ENCODE peak calls at places on chromosome 1, in six cellular contexts. F is left ventricle myocardium inferior; H is transverse colon; Y is fibroblast of lung; N is Peyer's patch; V is CD8-positive, alpha-beta T cell. U is an unnamed sample. For H3K36me3, the result is how much of the 10 kb centered on the place peaks cover.

GRCh38 chr1:192550922-192551534 is 24.5 kb upstream of the RGS1 start:
- DNase-seq in N (no peak), F (no peak), V (no peak), Y (peak), H (no peak), U (peak)

GRCh38 chr1:180540697-180541594 is 17.8 kb upstream of the OVAAL start:
- DNase-seq in H (no peak), V (no peak), N (no peak), Y (no peak), F (no peak), U (no peak)

GRCh38 chr1:214002472-214002871 is 14.7 kb downstream of the PROX1 start:
- DNase-seq in H (no peak), V (no peak), Y (peak), N (no peak), F (no peak), U (no peak)

GRCh38 chr1:13816016-13816760 is 116.2 kb downstream of the PRDM2 start:
- DNase-seq in N (no peak), F (no peak), Y (no peak), H (no peak), V (no peak), U (no peak)

GRCh38 chr1:233721003-233721595 is 107.2 kb downstream of the KCNK1 start:
- DNase-seq in Y (no peak), N (no peak), H (no peak), V (no peak), F (no peak), U (no peak)

GRCh38 chr1:3172431-3173112 is 103.6 kb downstream of the PRDM16 start:
- DNase-seq in V (no peak), F (no peak), N (no peak), H (no peak), Y (no peak), U (no peak)

GRCh38 chr1:18948048-18948912 is 8.2 kb downstream of the IFFO2 start:
- DNase-seq in Y (no peak), N (peak), H (no peak), V (peak), F (no peak), U (no peak)

GRCh38 chr1:221166559-221167318 is 287.5 kb downstream of the HLX start:
- DNase-seq in N (peak), V (no peak), F (no peak), H (peak), Y (no peak), U (no peak)

GRCh38 chr1:180837025-180837424 is 75.7 kb upstream of the KIAA1614 start:
- DNase-seq in V (no peak), F (no peak), N (no peak), H (no peak), Y (no peak), U (no peak)

GRCh38 chr1:235588916-235589515 is 60.6 kb downstream of the GNG4 start:
- DNase-seq in H (no peak), Y (no peak), F (no peak), V (no peak), N (no peak), U (no peak)

GRCh38 chr1:67646145-67647035 is 38.6 kb upstream of the GADD45A start:
- DNase-seq in F (peak), H (no peak), N (no peak), V (no peak), Y (peak), U (peak)

GRCh38 chr1:82549851-82550250 is 749.1 kb downstream of the ADGRL2 start:
- DNase-seq in H (no peak), V (no peak), Y (no peak), N (no peak), F (no peak), U (no peak)

GRCh38 chr1:201499795-201500669 is 6.9 kb downstream of the CSRP1 start:
- DNase-seq in V (no peak), F (peak), Y (no peak), N (no peak), H (no peak), U (no peak)

GRCh38 chr1:23578311-23578996 is 19.2 kb upstream of the ID3 start:
- DNase-seq in H (no peak), N (peak), Y (no peak), V (no peak), F (no peak), U (no peak)

GRCh38 chr1:98046031-98046641 is 125.3 kb upstream of the DPYD start:
- DNase-seq in F (no peak), H (no peak), V (no peak), Y (peak), N (no peak), U (no peak)

GRCh38 chr1:147389532-147390184 is 147.2 kb downstream of the CHD1L start:
- DNase-seq in N (no peak), H (no peak), Y (peak), F (no peak), V (no peak), U (peak)

GRCh38 chr1:150895618-150896017 is 8.7 kb downstream of the CTXND2 start:
- DNase-seq in V (no peak), H (no peak), N (no peak), Y (peak), F (no peak), U (no peak)

GRCh38 chr1:241518447-241519307 is 878 bp downstream of the FH start:
- DNase-seq in Y (peak), H (peak), N (peak), F (no peak), V (no peak), U (no peak)

GRCh38 chr1:220139966-220140365 is 46.0 kb downstream of the IARS2 start:
- DNase-seq in F (no peak), H (no peak), V (no peak), N (no peak), Y (no peak), U (no peak)

GRCh38 chr1:204616683-204617082 is 68.9 kb downstream of the LRRN2 start:
- DNase-seq in V (no peak), Y (no peak), N (no peak), H (no peak), F (no peak), U (no peak)

GRCh38 chr1:119646521-119647227 is 1.4 kb downstream of the ZNF697 start:
- DNase-seq in N (no peak), H (no peak), F (no peak), V (no peak), Y (peak), U (no peak)

GRCh38 chr1:20194224-20194623 is 7.9 kb upstream of the PLA2G2C start:
- DNase-seq in F (no peak), V (no peak), Y (no peak), H (no peak), N (no peak), U (no peak)

GRCh38 chr1:2934173-2934540 is 87.1 kb upstream of the ACTRT2 start:
- DNase-seq in F (no peak), Y (no peak), V (no peak), N (no peak), H (no peak), U (no peak)

GRCh38 chr1:201676061-201676644 is 137.2 kb downstream of the NAV1 start:
- DNase-seq in F (no peak), H (peak), N (no peak), Y (peak), V (no peak), U (no peak)

GRCh38 chr1:57353589-57353988 is 70.3 kb downstream of the DAB1 start:
- DNase-seq in N (no peak), Y (peak), V (no peak), H (no peak), F (no peak), U (peak)

GRCh38 chr1:98232678-98233077 is 311.8 kb upstream of the DPYD start:
- DNase-seq in H (no peak), Y (no peak), V (no peak), N (no peak), F (no peak), U (no peak)

GRCh38 chr1:155007253-155007828 is 4.7 kb downstream of the ZBTB7B start:
- DNase-seq in H (peak), F (peak), V (no peak), Y (no peak), N (no peak), U (no peak)

GRCh38 chr1:169634877-169635276 is 5.0 kb upstream of the SELP start:
- DNase-seq in V (no peak), H (no peak), N (no peak), Y (no peak), F (no peak), U (no peak)

GRCh38 chr1:181675625-181676024 is 192.3 kb downstream of the CACNA1E start:
- DNase-seq in V (no peak), N (no peak), H (no peak), F (no peak), Y (no peak), U (no peak)

DNA sequence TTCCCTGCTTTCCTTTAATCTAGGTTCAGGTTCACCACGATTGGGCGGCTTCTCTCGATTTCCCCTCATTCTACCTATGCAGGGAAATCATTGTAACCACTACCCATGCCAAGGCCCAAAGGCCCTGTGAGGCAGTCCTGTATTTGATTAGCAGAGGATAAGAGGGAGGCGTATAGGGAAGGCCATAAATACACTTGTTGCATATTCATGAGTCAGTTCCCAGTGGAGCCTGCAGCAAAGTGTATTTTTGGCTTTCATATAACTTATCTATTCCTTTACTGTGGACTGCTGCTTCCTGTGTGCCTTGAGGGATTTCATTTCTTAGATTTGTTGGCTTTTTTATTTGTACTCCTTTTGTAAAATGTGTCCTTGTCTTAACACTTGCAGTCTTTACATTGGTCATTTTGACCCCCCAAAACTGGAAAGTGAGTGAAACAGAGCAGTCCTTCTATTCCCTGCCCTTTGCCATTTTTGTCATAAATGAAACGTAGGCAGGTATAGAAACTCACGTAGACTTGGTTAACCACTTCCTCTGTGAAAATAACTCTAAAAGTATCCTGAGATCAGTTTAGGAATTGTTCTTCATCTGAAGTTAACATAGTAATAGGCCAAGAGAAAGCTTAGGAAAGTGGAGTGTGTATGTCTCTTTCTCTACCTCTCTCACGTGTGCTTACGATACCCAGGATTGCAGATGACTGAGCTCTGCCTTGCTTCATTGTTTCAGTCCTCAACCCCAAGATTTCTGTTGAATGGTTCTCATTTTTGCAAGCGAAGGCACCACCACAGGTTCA is 19.6 kb upstream of the KCNQ4 start:
- DNase-seq in Y (no peak), V (no peak), N (no peak), F (no peak), H (no peak), U (no peak)
- H3K36me3 ChIP-seq in Y (under half), V (under half), N (under half), F (half or more), H (under half), U (under half)

GRCh38 chr1:33391669-33392068 is 39.2 kb downstream of the PHC2 start:
- DNase-seq in V (no peak), F (no peak), N (no peak), Y (no peak), H (no peak), U (no peak)
- H3K4me3 ChIP-seq in V (no peak), F (no peak), N (no peak), Y (no peak), H (no peak), U (no peak)

DNA sequence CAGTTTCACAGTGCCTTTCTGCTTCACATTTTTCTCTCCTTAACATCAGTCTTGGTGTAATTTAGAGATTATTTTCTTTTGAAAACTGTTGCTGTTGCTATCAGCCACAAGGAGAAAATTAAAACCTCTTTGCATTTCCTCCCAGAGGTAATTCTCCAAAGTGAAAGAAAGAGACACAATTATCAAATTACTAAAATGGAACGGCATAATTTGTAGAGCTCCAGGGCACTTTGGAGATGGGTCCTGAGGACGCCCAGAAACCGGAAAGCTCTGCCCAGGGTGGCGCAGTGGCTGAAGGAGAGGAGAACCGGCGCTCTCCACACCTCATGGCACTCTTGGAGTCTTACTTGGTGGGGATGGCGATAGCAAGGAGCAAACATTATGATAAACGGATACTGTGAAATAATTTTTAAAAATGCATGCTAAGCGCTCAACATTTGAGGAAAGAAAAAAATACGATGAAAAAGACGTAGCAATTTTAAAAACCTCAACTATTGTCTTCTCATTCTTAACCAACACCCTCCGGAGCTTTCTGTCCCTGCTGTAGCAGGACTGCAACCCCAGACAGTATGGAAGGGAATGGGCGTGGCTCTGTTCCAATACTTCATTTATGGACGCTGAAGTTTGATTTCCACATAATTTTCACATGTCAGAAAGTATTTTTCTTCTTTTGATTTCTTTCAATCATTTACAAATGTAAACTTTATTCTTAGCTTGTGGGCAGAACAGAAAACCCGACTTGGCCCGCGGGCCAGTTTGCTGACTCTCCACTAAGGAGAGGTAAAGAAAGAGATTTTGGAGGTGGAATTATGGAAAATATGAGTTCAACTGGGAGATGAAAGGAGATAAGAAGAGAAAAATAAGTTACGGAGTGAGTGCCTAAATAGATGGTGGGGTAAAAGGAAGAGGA is 1.1 kb downstream of the S100A11 start:
- DNase-seq in N (no peak), H (peak), Y (peak), V (no peak), F (no peak), U (no peak)
- TF ChIP-seq CTCF in N (no peak), H (peak), Y (no peak), V (no peak), F (no peak), U (no peak)

GRCh38 chr1:11957891-11958290 is 22.4 kb upstream of the MFN2 start:
- DNase-seq in V (no peak), F (no peak), H (no peak), Y (no peak), N (no peak), U (no peak)
- H3K36me3 ChIP-seq in V (under half), F (half or more), H (under half), Y (under half), N (under half), U (under half)

DNA sequence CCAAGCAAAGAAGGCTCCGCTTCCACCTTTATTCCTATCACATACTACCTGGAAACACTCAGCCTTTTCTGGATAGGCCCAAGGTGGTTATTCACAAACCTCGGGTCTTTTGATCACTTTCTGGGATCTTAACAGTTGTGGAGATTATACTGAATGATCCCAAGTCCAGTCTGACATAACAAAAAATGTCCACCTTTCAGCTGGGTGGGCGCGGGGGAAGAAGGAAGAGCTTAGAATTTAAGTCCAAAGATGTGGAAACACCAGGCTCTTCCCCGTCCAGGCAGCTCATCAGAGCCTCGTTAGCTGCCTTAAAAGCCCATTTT is 338 bp upstream of the C1orf53 start:
- DNase-seq in Y (no peak), F (no peak), V (no peak), N (no peak), H (no peak), U (no peak)
- H3K4me3 ChIP-seq in Y (peak), F (peak), V (peak), N (peak), H (peak), U (peak)

GRCh38 chr1:117121589-117122296 is at the start of gene TRIM45:
- DNase-seq in V (peak), Y (peak), F (peak), H (peak), N (peak), U (peak)

GRCh38 chr1:117123274-117123673 is 1.7 kb upstream of the TRIM45 start:
- DNase-seq in V (no peak), H (no peak), N (no peak), F (no peak), Y (no peak), U (no peak)

GRCh38 chr1:117118101-117118500 is 3.4 kb downstream of the TRIM45 start:
- DNase-seq in F (no peak), Y (no peak), V (no peak), H (no peak), N (no peak), U (no peak)

GRCh38 chr1:117120774-117121588 is 568 bp downstream of the TRIM45 start:
- DNase-seq in Y (no peak), N (no peak), F (no peak), V (no peak), H (no peak), U (no peak)

DNA sequence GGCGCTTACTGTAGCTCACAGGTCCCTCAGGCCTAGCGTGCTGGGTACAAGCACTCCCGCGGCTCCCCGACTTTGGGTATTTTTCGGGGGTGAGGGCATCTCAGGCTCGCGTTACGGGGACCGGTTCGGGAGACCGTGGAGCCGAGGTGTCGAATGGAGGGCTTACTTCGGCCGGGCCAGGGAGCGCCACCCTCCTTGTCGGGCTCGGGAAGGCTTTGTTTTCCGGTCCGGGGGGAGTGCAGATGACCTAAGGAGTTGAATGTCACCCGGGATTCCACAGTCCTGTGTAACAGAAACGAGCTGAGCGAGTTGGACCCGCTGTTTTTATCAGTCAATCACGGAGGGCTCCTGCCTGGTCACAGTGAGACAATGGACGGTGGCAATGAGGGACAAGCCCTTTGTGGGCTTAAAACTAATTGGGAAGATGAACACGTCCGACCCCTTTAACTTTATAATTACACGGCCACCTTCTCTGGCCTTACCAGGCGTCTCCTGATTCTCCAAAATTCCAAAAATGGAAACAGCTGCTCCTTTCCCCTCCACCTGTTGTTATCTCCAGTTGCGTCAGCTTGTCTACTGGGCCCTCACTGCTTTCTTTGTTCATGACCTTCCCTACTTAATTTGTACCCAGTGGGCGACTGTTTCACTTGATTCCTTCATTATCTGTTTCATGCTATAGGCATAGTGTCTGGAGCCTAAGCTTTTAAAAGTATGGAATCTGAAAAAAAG is 912 bp upstream of the TRIM45 start:
- DNase-seq in V (no peak), F (no peak), N (no peak), Y (no peak), H (no peak), U (no peak)
- TF ChIP-seq CTCF in V (peak), F (no peak), N (no peak), Y (no peak), H (no peak), U (no peak)

DNA sequence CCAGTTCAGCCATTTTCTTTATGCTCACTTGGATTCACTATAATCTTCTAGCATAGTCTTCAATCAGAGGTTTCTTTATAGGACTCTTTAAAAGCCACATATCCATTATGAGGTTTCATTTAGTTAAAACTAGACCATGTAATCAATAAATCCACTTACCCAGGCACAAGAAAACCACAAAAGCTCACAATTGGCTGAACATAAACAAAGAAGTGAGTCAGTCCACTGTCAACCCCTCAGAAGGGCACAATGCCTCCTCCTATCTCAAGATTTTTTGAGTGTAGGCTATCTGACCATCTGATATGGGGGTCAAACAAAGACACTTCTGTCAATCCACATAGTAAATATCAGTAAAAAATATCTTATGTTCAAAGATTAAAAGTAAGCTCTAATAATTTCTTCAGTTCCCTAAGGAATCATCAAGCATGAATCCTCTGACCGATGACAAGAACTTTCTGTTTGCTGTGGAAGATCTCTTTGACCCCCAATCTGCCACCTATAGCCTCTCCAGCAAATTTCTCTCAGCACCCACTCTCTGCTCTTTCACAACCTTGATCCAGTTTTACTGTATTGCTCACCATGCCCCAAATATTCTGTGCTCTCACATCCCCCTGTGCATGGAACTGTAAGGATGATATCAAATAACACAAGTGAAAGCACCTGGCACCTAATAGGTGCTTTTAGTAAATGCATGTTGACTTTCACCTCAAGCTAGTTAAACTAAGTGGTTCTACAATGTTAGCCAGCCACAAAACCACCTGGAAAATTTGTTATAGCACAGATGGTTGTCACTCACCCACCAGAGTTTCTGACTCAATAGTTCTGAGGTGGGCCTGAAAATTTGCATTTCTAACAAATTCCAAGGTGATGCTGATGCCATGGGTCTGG is 16.7 kb downstream of the RAB3B start:
- DNase-seq in H (no peak), N (no peak), V (no peak), F (no peak), Y (peak), U (no peak)
- H3K36me3 ChIP-seq in H (under half), N (under half), V (under half), F (under half), Y (under half), U (under half)

U was measured in BJ.